ENCODE peak calls at places on chromosomes 2 and 18, in ten cellular contexts. K, I, O, Z, L, V, H, J, T and A are unnamed samples.

GRCh38 chr2:120677696-120678095 is 58.0 kb upstream of the GLI2 start:
- DNase-seq in T (no peak), J (no peak), O (no peak), L (no peak), Z (no peak), K (no peak), V (peak), H (no peak), I (no peak), A (no peak)

GRCh38 chr18:11163668-11164067 is 14.3 kb upstream of the PIEZO2 start:
- DNase-seq in I (no peak), H (no peak), V (no peak), T (no peak), O (no peak), K (no peak), J (no peak), L (no peak), Z (peak), A (no peak)

GRCh38 chr2:191015229-191015628 is 1.3 kb upstream of the STAT1 start:
- DNase-seq in K (no peak), I (no peak), Z (no peak), T (no peak), V (no peak), J (no peak), O (no peak), L (no peak), H (no peak), A (no peak)

GRCh38 chr2:212227755-212228154 is 310.8 kb downstream of the ERBB4 start:
- DNase-seq in L (peak), H (no peak), T (no peak), K (no peak), J (no peak), O (no peak), V (peak), Z (no peak), I (no peak), A (no peak)

GRCh38 chr2:70084973-70085710 is 2.1 kb upstream of the PCBP1 start:
- DNase-seq in K (peak), O (peak), H (no peak), I (peak), Z (no peak), V (no peak), L (no peak), J (peak), T (no peak), A (no peak)

GRCh38 chr2:110120171-110121051 is 4.8 kb upstream of the MALL start:
- DNase-seq in Z (no peak), V (peak), T (peak), K (no peak), H (no peak), I (no peak), J (no peak), L (no peak), O (no peak), A (no peak)

GRCh38 chr2:207231106-207231860 is 65.5 kb upstream of the KLF7 start:
- DNase-seq in T (no peak), V (peak), I (no peak), H (no peak), K (no peak), Z (no peak), O (no peak), J (no peak), L (no peak), A (no peak)

GRCh38 chr2:185187421-185187820 is 551.2 kb upstream of the FSIP2 start:
- DNase-seq in T (no peak), I (no peak), H (no peak), L (no peak), O (no peak), K (no peak), J (no peak), V (no peak), Z (no peak), A (no peak)

GRCh38 chr18:67359868-67360838 is 156.4 kb downstream of the DSEL start:
- DNase-seq in T (no peak), V (peak), H (no peak), K (peak), Z (no peak), I (no peak), J (no peak), L (peak), O (peak), A (no peak)

DNA sequence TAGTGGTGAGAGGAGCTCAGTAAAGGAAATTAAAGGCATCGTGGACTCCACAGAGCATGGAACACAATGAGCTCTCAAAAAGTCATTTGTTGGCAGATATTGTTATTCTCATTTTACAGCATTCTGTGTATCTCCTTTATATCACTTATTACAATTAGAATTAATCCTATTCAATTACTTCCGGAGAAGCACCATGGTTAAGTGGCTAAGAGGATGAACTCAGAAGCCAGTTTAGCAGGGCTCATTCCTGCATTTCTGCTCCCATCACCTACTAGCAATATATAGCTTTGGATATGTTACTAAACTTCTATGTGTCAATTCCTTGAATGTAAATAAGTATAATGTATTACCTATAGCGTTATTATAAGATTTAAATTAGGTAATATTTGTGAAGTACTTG is 683.3 kb downstream of the IRS1 start:
- DNase-seq in Z (no peak), V (no peak), O (no peak), K (no peak), L (no peak), H (no peak), T (no peak), J (no peak), I (no peak), A (no peak)
- H3K27ac ChIP-seq in Z (no peak), V (no peak), O (no peak), K (no peak), L (peak), H (no peak), T (no peak), J (no peak), I (no peak), A (no peak)

GRCh38 chr2:128746356-128746755 is 427.7 kb upstream of the HS6ST1 start:
- DNase-seq in K (no peak), J (no peak), H (peak), Z (no peak), T (no peak), L (peak), I (no peak), V (peak), O (no peak), A (no peak)
- H3K27ac ChIP-seq in K (no peak), J (no peak), H (no peak), Z (no peak), T (no peak), L (peak), I (no peak), V (no peak), O (no peak), A (no peak)

GRCh38 chr18:7466190-7466589 is 100.9 kb upstream of the PTPRM start:
- DNase-seq in J (no peak), Z (no peak), I (no peak), L (no peak), T (no peak), O (no peak), H (no peak), K (no peak), V (no peak), A (no peak)
- H3K27ac ChIP-seq in J (no peak), Z (no peak), I (no peak), L (no peak), T (no peak), O (no peak), H (no peak), K (no peak), V (no peak), A (no peak)

DNA sequence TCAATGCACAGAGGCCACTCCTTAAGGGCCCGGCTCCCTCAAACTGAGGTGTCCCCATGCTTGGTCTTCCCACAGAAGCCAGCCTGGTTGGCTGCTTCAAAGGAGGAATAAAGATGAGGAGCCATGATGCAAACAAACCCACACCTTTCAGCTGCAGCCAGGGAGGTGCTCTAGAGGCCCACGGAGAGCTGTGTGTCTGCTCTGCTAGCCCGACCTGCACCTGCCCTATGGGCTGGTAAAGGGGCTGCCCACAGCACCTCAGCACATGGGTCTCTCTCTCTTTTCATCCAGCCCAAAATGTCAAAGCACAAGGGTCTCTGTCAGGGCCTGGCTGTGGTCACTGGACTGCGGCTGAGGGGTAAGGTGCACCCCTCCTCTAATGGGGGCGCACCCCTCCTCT is 132.1 kb downstream of the MSH2 start:
- DNase-seq in V (no peak), O (no peak), J (no peak), H (no peak), Z (no peak), T (no peak), L (no peak), K (no peak), I (no peak), A (no peak)
- H3K27ac ChIP-seq in V (no peak), O (no peak), J (no peak), H (no peak), Z (no peak), T (no peak), L (no peak), K (no peak), I (no peak), A (no peak)

DNA sequence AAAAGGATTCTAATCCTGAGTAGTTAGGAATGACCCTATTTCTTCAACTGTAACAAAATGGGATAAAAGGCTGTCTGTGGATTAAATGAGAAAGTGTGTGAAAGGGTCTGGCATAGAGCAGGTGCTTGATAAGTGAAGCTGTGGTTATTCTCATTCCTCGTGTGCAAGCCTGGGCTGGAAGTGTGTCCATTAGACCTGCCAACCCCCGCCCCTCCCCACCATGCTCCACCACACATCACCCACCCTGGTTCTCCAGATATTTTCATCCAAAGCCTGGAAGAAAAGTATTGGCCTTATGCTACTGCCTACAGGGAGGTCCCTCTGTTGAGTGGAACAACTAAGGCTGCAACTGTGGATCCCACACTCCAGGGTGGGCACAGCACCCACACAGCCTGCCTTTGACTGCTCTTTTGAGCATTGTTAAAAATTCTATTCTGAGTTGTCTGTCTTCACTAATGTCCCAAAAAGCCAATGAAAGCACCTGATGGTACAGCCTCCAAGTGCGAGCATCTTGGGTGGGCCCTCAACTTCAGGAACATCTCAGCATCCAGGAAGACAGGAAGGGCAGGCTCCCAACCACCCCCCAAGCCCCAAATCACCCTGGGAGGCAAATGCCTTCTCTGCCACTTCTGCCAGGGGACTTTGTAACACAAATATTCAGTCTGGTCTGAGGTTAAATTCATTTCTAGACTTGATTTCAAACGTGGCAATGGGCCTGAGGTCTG is 102.8 kb upstream of the PPP1CB start:
- DNase-seq in T (no peak), V (no peak), K (no peak), J (no peak), Z (no peak), I (no peak), O (no peak), H (peak), L (no peak), A (no peak)
- H3K27ac ChIP-seq in T (no peak), V (no peak), K (peak), J (no peak), Z (peak), I (no peak), O (no peak), H (no peak), L (no peak), A (no peak)

GRCh38 chr2:60352491-60353405 is 200.7 kb downstream of the BCL11A start:
- DNase-seq in I (peak), H (no peak), J (no peak), K (peak), Z (no peak), L (no peak), O (no peak), V (no peak), T (no peak), A (no peak)
- H3K27ac ChIP-seq in I (peak), H (no peak), J (no peak), K (peak), Z (no peak), L (no peak), O (no peak), V (no peak), T (no peak), A (no peak)

DNA sequence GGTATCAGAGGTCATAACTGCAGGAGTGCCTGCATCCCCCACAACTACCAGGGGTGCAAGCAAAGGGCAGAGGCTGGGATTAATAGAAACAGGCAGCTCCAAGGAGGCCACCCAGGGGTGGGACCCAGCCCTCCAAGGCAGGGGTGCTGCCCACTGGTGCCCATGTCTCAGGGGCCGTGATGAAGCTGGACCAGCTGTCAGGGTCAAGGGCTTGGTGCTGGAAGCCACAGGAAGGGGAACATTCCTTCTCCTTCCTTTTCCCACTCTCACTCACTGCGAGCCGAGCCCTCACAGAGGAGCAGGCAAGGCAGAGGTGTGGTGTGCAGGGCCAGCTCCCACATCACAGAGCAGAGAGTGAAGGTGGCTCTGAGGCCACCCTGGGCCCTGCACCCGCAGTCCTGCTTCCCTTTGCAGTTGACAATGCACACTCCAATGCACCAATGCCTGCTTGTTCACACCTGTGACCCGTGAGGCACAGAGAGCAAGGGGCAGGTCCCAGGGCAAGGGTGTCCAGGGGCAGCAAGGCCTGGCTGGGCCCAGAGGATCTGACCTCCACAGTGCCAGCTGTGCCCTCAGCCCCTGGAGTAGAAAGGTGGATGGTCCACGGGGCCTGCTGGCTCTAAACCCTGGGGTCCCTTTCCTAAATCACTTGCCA is 28.7 kb downstream of the MLPH start:
- DNase-seq in L (no peak), K (no peak), V (no peak), H (peak), I (no peak), T (no peak), Z (no peak), J (no peak), O (peak), A (no peak)
- H3K27ac ChIP-seq in L (no peak), K (no peak), V (no peak), H (no peak), I (no peak), T (no peak), Z (peak), J (no peak), O (no peak), A (no peak)

GRCh38 chr2:181780159-181781081 is 100.1 kb upstream of the NEUROD1 start:
- DNase-seq in I (no peak), O (no peak), J (no peak), K (peak), Z (no peak), T (no peak), V (peak), L (no peak), H (peak), A (no peak)
- H3K27ac ChIP-seq in I (peak), O (no peak), J (no peak), K (peak), Z (no peak), T (no peak), V (no peak), L (no peak), H (peak), A (no peak)

GRCh38 chr2:130819226-130819914 is 17.3 kb upstream of the ARHGEF4 start:
- DNase-seq in Z (no peak), T (peak), O (peak), K (no peak), L (no peak), H (no peak), V (no peak), J (no peak), I (peak), A (no peak)
- H3K27ac ChIP-seq in Z (no peak), T (no peak), O (no peak), K (peak), L (no peak), H (no peak), V (no peak), J (no peak), I (no peak), A (peak)